ENCODE peak calls at places on chromosomes 1 and 21, in four cellular contexts. One of them, this sample, is unnamed.

GRCh38 chr1:16420719-16421118 is 16.5 kb downstream of the SPATA21 start:
- DNase-seq in Right ventricle myocardium superior: no peak
- DNase-seq in ovary: no peak
- DNase-seq in heart right ventricle: no peak
- DNase-seq in this sample: no peak

GRCh38 chr1:101453844-101454243 is 217.0 kb downstream of the S1PR1 start:
- DNase-seq in Right ventricle myocardium superior: no peak
- DNase-seq in ovary: no peak
- DNase-seq in heart right ventricle: no peak
- DNase-seq in this sample: no peak

GRCh38 chr1:108141604-108142003 is 58.5 kb downstream of the SLC25A24 start:
- DNase-seq in Right ventricle myocardium superior: no peak
- DNase-seq in ovary: no peak
- DNase-seq in heart right ventricle: no peak
- DNase-seq in this sample: no peak

GRCh38 chr21:42093991-42094417 is 22.9 kb downstream of the UMODL1 start:
- DNase-seq in Right ventricle myocardium superior: no peak
- DNase-seq in ovary: no peak
- DNase-seq in heart right ventricle: no peak
- DNase-seq in this sample: peak; percentile 99

GRCh38 chr1:88061830-88062177 is 622.3 kb upstream of the PKN2 start:
- DNase-seq in Right ventricle myocardium superior: no peak
- DNase-seq in ovary: no peak
- DNase-seq in heart right ventricle: no peak
- DNase-seq in this sample: no peak

GRCh38 chr1:65360654-65361053 is 51.3 kb downstream of the DNAJC6 start:
- DNase-seq in Right ventricle myocardium superior: no peak
- DNase-seq in ovary: no peak
- DNase-seq in heart right ventricle: no peak
- DNase-seq in this sample: no peak

GRCh38 chr1:175900171-175900570 is 156.8 kb upstream of the TNR start:
- DNase-seq in Right ventricle myocardium superior: no peak
- DNase-seq in ovary: no peak
- DNase-seq in heart right ventricle: no peak
- DNase-seq in this sample: no peak

GRCh38 chr1:22325531-22326371 is 125.9 kb upstream of the ZBTB40 start:
- DNase-seq in Right ventricle myocardium superior: no peak
- DNase-seq in ovary: no peak
- DNase-seq in heart right ventricle: no peak
- DNase-seq in this sample: no peak

GRCh38 chr1:63317007-63317813 is 5.2 kb upstream of the FOXD3 start:
- DNase-seq in Right ventricle myocardium superior: peak; percentile 77
- DNase-seq in ovary: no peak
- DNase-seq in heart right ventricle: peak; percentile 61
- DNase-seq in this sample: no peak

GRCh38 chr1:33687000-33687399 is 176.9 kb upstream of the HMGB4 start:
- DNase-seq in Right ventricle myocardium superior: no peak
- DNase-seq in ovary: no peak
- DNase-seq in heart right ventricle: no peak
- DNase-seq in this sample: no peak

GRCh38 chr1:209652121-209652742 is at the start of gene LAMB3:
- DNase-seq in Right ventricle myocardium superior: no peak
- DNase-seq in ovary: no peak
- DNase-seq in heart right ventricle: no peak
- DNase-seq in this sample: no peak

GRCh38 chr1:53585565-53585964 is 126.4 kb downstream of the DMRTB1 start:
- DNase-seq in Right ventricle myocardium superior: no peak
- DNase-seq in ovary: no peak
- DNase-seq in heart right ventricle: no peak
- DNase-seq in this sample: no peak

GRCh38 chr1:38152351-38153082 is 105.9 kb upstream of the POU3F1 start:
- DNase-seq in Right ventricle myocardium superior: no peak
- DNase-seq in ovary: no peak
- DNase-seq in heart right ventricle: no peak
- DNase-seq in this sample: no peak

GRCh38 chr1:116151739-116152576 is 40.8 kb downstream of the MAB21L3 start:
- DNase-seq in Right ventricle myocardium superior: peak; percentile 84
- DNase-seq in ovary: peak; percentile 69
- DNase-seq in heart right ventricle: peak; percentile 75
- DNase-seq in this sample: peak; percentile 52

GRCh38 chr1:180232521-180233043 is 2.5 kb downstream of the LHX4 start:
- DNase-seq in Right ventricle myocardium superior: no peak
- DNase-seq in ovary: no peak
- DNase-seq in heart right ventricle: no peak
- DNase-seq in this sample: no peak

GRCh38 chr1:115669886-115670285 is 28.1 kb downstream of the VANGL1 start:
- DNase-seq in Right ventricle myocardium superior: no peak
- DNase-seq in ovary: no peak
- DNase-seq in heart right ventricle: no peak
- DNase-seq in this sample: no peak

GRCh38 chr1:146034976-146035469 is 13.5 kb upstream of the HJV start:
- DNase-seq in Right ventricle myocardium superior: no peak
- DNase-seq in ovary: no peak
- DNase-seq in heart right ventricle: no peak
- DNase-seq in this sample: peak; percentile 32

GRCh38 chr1:223258751-223259177 is 105.2 kb downstream of the SUSD4 start:
- DNase-seq in Right ventricle myocardium superior: no peak
- DNase-seq in ovary: no peak
- DNase-seq in heart right ventricle: no peak
- DNase-seq in this sample: peak; percentile 62

GRCh38 chr1:31588751-31589515 is 12.6 kb downstream of the TINAGL1 start:
- DNase-seq in Right ventricle myocardium superior: peak; percentile 73
- DNase-seq in ovary: peak; percentile 68
- DNase-seq in heart right ventricle: peak; percentile 71
- DNase-seq in this sample: no peak

GRCh38 chr1:170192535-170192934 is 46.8 kb downstream of the NTMT2 start:
- DNase-seq in Right ventricle myocardium superior: no peak
- DNase-seq in ovary: no peak
- DNase-seq in heart right ventricle: no peak
- DNase-seq in this sample: no peak

GRCh38 chr1:230982698-230983097 is 3.8 kb downstream of the ARV1 start:
- DNase-seq in Right ventricle myocardium superior: no peak
- DNase-seq in ovary: no peak
- DNase-seq in heart right ventricle: no peak
- DNase-seq in this sample: no peak

GRCh38 chr1:72397786-72398185 is 115.4 kb upstream of the NEGR1 start:
- DNase-seq in Right ventricle myocardium superior: no peak
- DNase-seq in ovary: no peak
- DNase-seq in heart right ventricle: no peak
- DNase-seq in this sample: no peak

GRCh38 chr1:211335507-211336157 is 9.0 kb downstream of the TRAF5 start:
- DNase-seq in Right ventricle myocardium superior: no peak
- DNase-seq in ovary: no peak
- DNase-seq in heart right ventricle: no peak
- DNase-seq in this sample: no peak

GRCh38 chr1:28981170-28981569 is 66.8 kb downstream of the EPB41 start:
- DNase-seq in Right ventricle myocardium superior: no peak
- DNase-seq in ovary: no peak
- DNase-seq in heart right ventricle: no peak
- DNase-seq in this sample: no peak

GRCh38 chr1:69055223-69055622 is 512.5 kb upstream of the LRRC7 start:
- DNase-seq in Right ventricle myocardium superior: no peak
- DNase-seq in ovary: no peak
- DNase-seq in heart right ventricle: no peak
- DNase-seq in this sample: no peak

GRCh38 chr1:101310484-101310883 is 73.7 kb downstream of the S1PR1 start:
- DNase-seq in Right ventricle myocardium superior: no peak
- DNase-seq in ovary: no peak
- DNase-seq in heart right ventricle: no peak
- DNase-seq in this sample: no peak

GRCh38 chr1:19811206-19811851 is 3.8 kb downstream of the RNF186 start:
- DNase-seq in Right ventricle myocardium superior: peak; percentile 52
- DNase-seq in ovary: no peak
- DNase-seq in heart right ventricle: peak; percentile 33
- DNase-seq in this sample: no peak

GRCh38 chr1:10651377-10651776 is 145.1 kb downstream of the CASZ1 start:
- DNase-seq in Right ventricle myocardium superior: no peak
- DNase-seq in ovary: no peak
- DNase-seq in heart right ventricle: no peak
- DNase-seq in this sample: no peak